ENCODE peak calls at places on chromosomes 6 and 20, in ten cellular contexts. Q is SK-N-SH; T is head of caudate nucleus; V is lung; J is hepatocyte; O is mesendoderm; F is neural crest cell; R is activated CD4-positive, alpha-beta T cell treated with anti-CD3 and anti-CD28 coated beads for 48 hours; N is HL-60; A is GM12864. E is an unnamed sample.

GRCh38 chr6:108455688-108456087 is 105.0 kb upstream of the FOXO3 start:
- DNase-seq in V (no peak), T (no peak), F (no peak), A (no peak), R (no peak), N (no peak), Q (no peak), J (no peak), O (no peak), E (no peak)

GRCh38 chr6:49082611-49083010 is 380.4 kb downstream of the MMUT start:
- DNase-seq in J (no peak), F (no peak), O (no peak), N (no peak), T (no peak), V (no peak), R (no peak), Q (no peak), A (no peak), E (no peak)

GRCh38 chr6:6875818-6876470 is 231.8 kb upstream of the RREB1 start:
- DNase-seq in R (no peak), V (no peak), Q (no peak), A (no peak), J (peak), O (no peak), F (no peak), N (no peak), T (no peak), E (peak)

GRCh38 chr20:33139467-33139866 is 28.5 kb upstream of the BPIFA2 start:
- DNase-seq in F (no peak), A (no peak), O (no peak), J (no peak), R (no peak), T (no peak), V (no peak), N (no peak), Q (no peak), E (peak)

GRCh38 chr6:106253194-106253593 is 72.4 kb downstream of the ATG5 start:
- DNase-seq in J (no peak), N (no peak), V (no peak), R (no peak), F (no peak), T (no peak), A (no peak), O (no peak), Q (no peak), E (no peak)

GRCh38 chr6:159555082-159555481 is 138.0 kb downstream of the SOD2 start:
- DNase-seq in O (no peak), J (no peak), R (no peak), F (no peak), Q (no peak), N (no peak), V (no peak), T (no peak), A (no peak), E (no peak)

GRCh38 chr20:41087325-41087685 is 50.0 kb upstream of the PLCG1 start:
- DNase-seq in Q (no peak), T (no peak), O (no peak), J (no peak), N (no peak), A (no peak), R (no peak), V (no peak), F (no peak), E (no peak)

GRCh38 chr20:53578492-53579222 is 15.0 kb downstream of the ZNF217 start:
- DNase-seq in F (peak), Q (peak), T (peak), J (peak), O (peak), R (peak), N (peak), V (peak), A (peak), E (no peak)

GRCh38 chr6:39396854-39397253 is 74.4 kb upstream of the KCNK16 start:
- DNase-seq in N (no peak), T (no peak), V (no peak), J (no peak), Q (no peak), A (no peak), F (no peak), R (no peak), O (no peak), E (no peak)

E was measured in islet precursor cell.